ENCODE peak calls at places on chromosomes 7 and 10, in ten cellular contexts. One of them, this sample, is unnamed.

GRCh38 chr10:100265821-100266485 is 1.5 kb downstream of the CWF19L1 start:
- DNase-seq in HTR-8/SVneo: no peak
- DNase-seq in endothelial cell: no peak
- DNase-seq in mammary epithelial cell: no peak
- DNase-seq in KBM-7: no peak
- DNase-seq in NCI-H510A: no peak
- DNase-seq in stimulated activated CD8-positive, alpha-beta memory T cell treated with anti-CD3 and anti-CD28 coated beads, Interleukin-7, amount 100 ng/mL, for 24 hours: no peak
- DNase-seq in caudate nucleus: no peak
- DNase-seq in GM04504: no peak
- DNase-seq in NT2/D1: no peak
- DNase-seq in this sample: no peak

GRCh38 chr10:57786331-57786730 is 481.4 kb downstream of the IPMK start:
- DNase-seq in HTR-8/SVneo: no peak
- DNase-seq in endothelial cell: no peak
- DNase-seq in mammary epithelial cell: no peak
- DNase-seq in KBM-7: no peak
- DNase-seq in NCI-H510A: no peak
- DNase-seq in stimulated activated CD8-positive, alpha-beta memory T cell treated with anti-CD3 and anti-CD28 coated beads, Interleukin-7, amount 100 ng/mL, for 24 hours: no peak
- DNase-seq in caudate nucleus: no peak
- DNase-seq in GM04504: no peak
- DNase-seq in NT2/D1: no peak
- DNase-seq in this sample: no peak

GRCh38 chr10:68516766-68517165 is 10.6 kb downstream of the SLC25A16 start:
- DNase-seq in HTR-8/SVneo: no peak
- DNase-seq in endothelial cell: no peak
- DNase-seq in mammary epithelial cell: no peak
- DNase-seq in KBM-7: no peak
- DNase-seq in NCI-H510A: no peak
- DNase-seq in stimulated activated CD8-positive, alpha-beta memory T cell treated with anti-CD3 and anti-CD28 coated beads, Interleukin-7, amount 100 ng/mL, for 24 hours: no peak
- DNase-seq in caudate nucleus: no peak
- DNase-seq in GM04504: no peak
- DNase-seq in NT2/D1: no peak
- DNase-seq in this sample: no peak

GRCh38 chr10:48253970-48254657 is 20.4 kb downstream of the FRMPD2 start:
- DNase-seq in HTR-8/SVneo: peak
- DNase-seq in endothelial cell: no peak
- DNase-seq in mammary epithelial cell: peak
- DNase-seq in KBM-7: no peak
- DNase-seq in NCI-H510A: no peak
- DNase-seq in stimulated activated CD8-positive, alpha-beta memory T cell treated with anti-CD3 and anti-CD28 coated beads, Interleukin-7, amount 100 ng/mL, for 24 hours: no peak
- DNase-seq in caudate nucleus: no peak
- DNase-seq in GM04504: peak
- DNase-seq in NT2/D1: no peak
- DNase-seq in this sample: no peak

GRCh38 chr10:771647-772046 is 82.2 kb upstream of the DIP2C start:
- DNase-seq in HTR-8/SVneo: no peak
- DNase-seq in endothelial cell: no peak
- DNase-seq in mammary epithelial cell: no peak
- DNase-seq in KBM-7: no peak
- DNase-seq in NCI-H510A: no peak
- DNase-seq in stimulated activated CD8-positive, alpha-beta memory T cell treated with anti-CD3 and anti-CD28 coated beads, Interleukin-7, amount 100 ng/mL, for 24 hours: no peak
- DNase-seq in caudate nucleus: no peak
- DNase-seq in GM04504: no peak
- DNase-seq in NT2/D1: no peak
- DNase-seq in this sample: no peak

GRCh38 chr7:136870799-136871487 is 2.5 kb downstream of the CHRM2 start:
- DNase-seq in HTR-8/SVneo: no peak
- DNase-seq in endothelial cell: peak
- DNase-seq in mammary epithelial cell: no peak
- DNase-seq in KBM-7: no peak
- DNase-seq in NCI-H510A: no peak
- DNase-seq in stimulated activated CD8-positive, alpha-beta memory T cell treated with anti-CD3 and anti-CD28 coated beads, Interleukin-7, amount 100 ng/mL, for 24 hours: no peak
- DNase-seq in caudate nucleus: no peak
- DNase-seq in GM04504: no peak
- DNase-seq in NT2/D1: no peak
- DNase-seq in this sample: peak

GRCh38 chr7:105656922-105657521 is 75.7 kb upstream of the EFCAB10 start:
- DNase-seq in HTR-8/SVneo: no peak
- DNase-seq in endothelial cell: peak
- DNase-seq in mammary epithelial cell: no peak
- DNase-seq in KBM-7: peak
- DNase-seq in NCI-H510A: no peak
- DNase-seq in stimulated activated CD8-positive, alpha-beta memory T cell treated with anti-CD3 and anti-CD28 coated beads, Interleukin-7, amount 100 ng/mL, for 24 hours: peak
- DNase-seq in caudate nucleus: no peak
- DNase-seq in GM04504: no peak
- DNase-seq in NT2/D1: peak
- DNase-seq in this sample: no peak

GRCh38 chr7:39888171-39888853 is 61.7 kb upstream of the CDK13 start:
- DNase-seq in HTR-8/SVneo: no peak
- DNase-seq in endothelial cell: no peak
- DNase-seq in mammary epithelial cell: no peak
- DNase-seq in KBM-7: no peak
- DNase-seq in NCI-H510A: no peak
- DNase-seq in stimulated activated CD8-positive, alpha-beta memory T cell treated with anti-CD3 and anti-CD28 coated beads, Interleukin-7, amount 100 ng/mL, for 24 hours: no peak
- DNase-seq in caudate nucleus: no peak
- DNase-seq in GM04504: no peak
- DNase-seq in NT2/D1: no peak
- DNase-seq in this sample: no peak

GRCh38 chr7:142792129-142792528 is 21.4 kb downstream of the PRSS2 start:
- DNase-seq in HTR-8/SVneo: no peak
- DNase-seq in endothelial cell: no peak
- DNase-seq in mammary epithelial cell: no peak
- DNase-seq in KBM-7: no peak
- DNase-seq in NCI-H510A: no peak
- DNase-seq in stimulated activated CD8-positive, alpha-beta memory T cell treated with anti-CD3 and anti-CD28 coated beads, Interleukin-7, amount 100 ng/mL, for 24 hours: no peak
- DNase-seq in caudate nucleus: no peak
- DNase-seq in GM04504: no peak
- DNase-seq in NT2/D1: no peak
- DNase-seq in this sample: no peak

GRCh38 chr10:4678023-4678950 is 147.7 kb upstream of the AKR1E2 start:
- DNase-seq in HTR-8/SVneo: no peak
- DNase-seq in endothelial cell: no peak
- DNase-seq in mammary epithelial cell: peak
- DNase-seq in KBM-7: no peak
- DNase-seq in NCI-H510A: no peak
- DNase-seq in stimulated activated CD8-positive, alpha-beta memory T cell treated with anti-CD3 and anti-CD28 coated beads, Interleukin-7, amount 100 ng/mL, for 24 hours: no peak
- DNase-seq in caudate nucleus: no peak
- DNase-seq in GM04504: no peak
- DNase-seq in NT2/D1: no peak
- DNase-seq in this sample: no peak

GRCh38 chr10:70685461-70685911 is 13.2 kb downstream of the ADAMTS14 start:
- DNase-seq in HTR-8/SVneo: no peak
- DNase-seq in endothelial cell: no peak
- DNase-seq in mammary epithelial cell: no peak
- DNase-seq in KBM-7: no peak
- DNase-seq in NCI-H510A: peak
- DNase-seq in stimulated activated CD8-positive, alpha-beta memory T cell treated with anti-CD3 and anti-CD28 coated beads, Interleukin-7, amount 100 ng/mL, for 24 hours: no peak
- DNase-seq in caudate nucleus: no peak
- DNase-seq in GM04504: no peak
- DNase-seq in NT2/D1: no peak
- DNase-seq in this sample: no peak

GRCh38 chr10:46048152-46048551 is 2.1 kb upstream of the MSMB start:
- DNase-seq in HTR-8/SVneo: no peak
- DNase-seq in endothelial cell: no peak
- DNase-seq in mammary epithelial cell: no peak
- DNase-seq in KBM-7: no peak
- DNase-seq in NCI-H510A: peak
- DNase-seq in stimulated activated CD8-positive, alpha-beta memory T cell treated with anti-CD3 and anti-CD28 coated beads, Interleukin-7, amount 100 ng/mL, for 24 hours: no peak
- DNase-seq in caudate nucleus: no peak
- DNase-seq in GM04504: no peak
- DNase-seq in NT2/D1: no peak
- DNase-seq in this sample: no peak

GRCh38 chr10:77321868-77322267 is 315.7 kb downstream of the KCNMA1 start:
- DNase-seq in HTR-8/SVneo: no peak
- DNase-seq in endothelial cell: no peak
- DNase-seq in mammary epithelial cell: peak
- DNase-seq in KBM-7: no peak
- DNase-seq in NCI-H510A: no peak
- DNase-seq in stimulated activated CD8-positive, alpha-beta memory T cell treated with anti-CD3 and anti-CD28 coated beads, Interleukin-7, amount 100 ng/mL, for 24 hours: no peak
- DNase-seq in caudate nucleus: no peak
- DNase-seq in GM04504: no peak
- DNase-seq in NT2/D1: no peak
- DNase-seq in this sample: no peak

GRCh38 chr7:44189286-44189992 is at the start of gene GCK:
- DNase-seq in HTR-8/SVneo: no peak
- DNase-seq in endothelial cell: no peak
- DNase-seq in mammary epithelial cell: no peak
- DNase-seq in KBM-7: no peak
- DNase-seq in NCI-H510A: peak
- DNase-seq in stimulated activated CD8-positive, alpha-beta memory T cell treated with anti-CD3 and anti-CD28 coated beads, Interleukin-7, amount 100 ng/mL, for 24 hours: no peak
- DNase-seq in caudate nucleus: no peak
- DNase-seq in GM04504: no peak
- DNase-seq in NT2/D1: no peak
- DNase-seq in this sample: no peak

GRCh38 chr10:132829403-132829802 is 43.5 kb upstream of the NKX6-2 start:
- DNase-seq in HTR-8/SVneo: no peak
- DNase-seq in endothelial cell: no peak
- DNase-seq in mammary epithelial cell: no peak
- DNase-seq in KBM-7: no peak
- DNase-seq in NCI-H510A: no peak
- DNase-seq in stimulated activated CD8-positive, alpha-beta memory T cell treated with anti-CD3 and anti-CD28 coated beads, Interleukin-7, amount 100 ng/mL, for 24 hours: no peak
- DNase-seq in caudate nucleus: no peak
- DNase-seq in GM04504: no peak
- DNase-seq in NT2/D1: no peak
- DNase-seq in this sample: no peak

GRCh38 chr7:104943502-104944343 is 70.3 kb upstream of the KMT2E start:
- DNase-seq in HTR-8/SVneo: no peak
- DNase-seq in endothelial cell: no peak
- DNase-seq in mammary epithelial cell: peak
- DNase-seq in KBM-7: peak
- DNase-seq in NCI-H510A: peak
- DNase-seq in stimulated activated CD8-positive, alpha-beta memory T cell treated with anti-CD3 and anti-CD28 coated beads, Interleukin-7, amount 100 ng/mL, for 24 hours: peak
- DNase-seq in caudate nucleus: no peak
- DNase-seq in GM04504: no peak
- DNase-seq in NT2/D1: no peak
- DNase-seq in this sample: peak

GRCh38 chr7:11261470-11261869 is 287.8 kb downstream of the PHF14 start:
- DNase-seq in HTR-8/SVneo: no peak
- DNase-seq in endothelial cell: no peak
- DNase-seq in mammary epithelial cell: peak
- DNase-seq in KBM-7: no peak
- DNase-seq in NCI-H510A: peak
- DNase-seq in stimulated activated CD8-positive, alpha-beta memory T cell treated with anti-CD3 and anti-CD28 coated beads, Interleukin-7, amount 100 ng/mL, for 24 hours: no peak
- DNase-seq in caudate nucleus: no peak
- DNase-seq in GM04504: no peak
- DNase-seq in NT2/D1: no peak
- DNase-seq in this sample: no peak

GRCh38 chr10:78992333-78992732 is 76.4 kb upstream of the ZMIZ1 start:
- DNase-seq in HTR-8/SVneo: no peak
- DNase-seq in endothelial cell: no peak
- DNase-seq in mammary epithelial cell: no peak
- DNase-seq in KBM-7: no peak
- DNase-seq in NCI-H510A: no peak
- DNase-seq in stimulated activated CD8-positive, alpha-beta memory T cell treated with anti-CD3 and anti-CD28 coated beads, Interleukin-7, amount 100 ng/mL, for 24 hours: no peak
- DNase-seq in caudate nucleus: no peak
- DNase-seq in GM04504: no peak
- DNase-seq in NT2/D1: no peak
- DNase-seq in this sample: peak

GRCh38 chr10:132670546-132670945 is 115.4 kb downstream of the NKX6-2 start:
- DNase-seq in HTR-8/SVneo: no peak
- DNase-seq in endothelial cell: no peak
- DNase-seq in mammary epithelial cell: no peak
- DNase-seq in KBM-7: no peak
- DNase-seq in NCI-H510A: no peak
- DNase-seq in stimulated activated CD8-positive, alpha-beta memory T cell treated with anti-CD3 and anti-CD28 coated beads, Interleukin-7, amount 100 ng/mL, for 24 hours: no peak
- DNase-seq in caudate nucleus: no peak
- DNase-seq in GM04504: no peak
- DNase-seq in NT2/D1: no peak
- DNase-seq in this sample: no peak

GRCh38 chr7:15921576-15921975 is 235.1 kb upstream of the MEOX2 start:
- DNase-seq in HTR-8/SVneo: peak
- DNase-seq in endothelial cell: no peak
- DNase-seq in mammary epithelial cell: peak
- DNase-seq in KBM-7: no peak
- DNase-seq in NCI-H510A: no peak
- DNase-seq in stimulated activated CD8-positive, alpha-beta memory T cell treated with anti-CD3 and anti-CD28 coated beads, Interleukin-7, amount 100 ng/mL, for 24 hours: no peak
- DNase-seq in caudate nucleus: no peak
- DNase-seq in GM04504: peak
- DNase-seq in NT2/D1: no peak
- DNase-seq in this sample: no peak

GRCh38 chr7:129502708-129503685 is 666 bp downstream of the SMKR1 start:
- DNase-seq in HTR-8/SVneo: no peak
- DNase-seq in endothelial cell: peak
- DNase-seq in mammary epithelial cell: no peak
- DNase-seq in KBM-7: peak
- DNase-seq in NCI-H510A: no peak
- DNase-seq in stimulated activated CD8-positive, alpha-beta memory T cell treated with anti-CD3 and anti-CD28 coated beads, Interleukin-7, amount 100 ng/mL, for 24 hours: no peak
- DNase-seq in caudate nucleus: no peak
- DNase-seq in GM04504: no peak
- DNase-seq in NT2/D1: no peak
- DNase-seq in this sample: peak

GRCh38 chr10:102718220-102718619 is 3.8 kb downstream of the SFXN2 start:
- DNase-seq in HTR-8/SVneo: no peak
- DNase-seq in endothelial cell: no peak
- DNase-seq in mammary epithelial cell: no peak
- DNase-seq in KBM-7: peak
- DNase-seq in NCI-H510A: no peak
- DNase-seq in stimulated activated CD8-positive, alpha-beta memory T cell treated with anti-CD3 and anti-CD28 coated beads, Interleukin-7, amount 100 ng/mL, for 24 hours: no peak
- DNase-seq in caudate nucleus: no peak
- DNase-seq in GM04504: no peak
- DNase-seq in NT2/D1: no peak
- DNase-seq in this sample: no peak

GRCh38 chr10:88169037-88169319 is 305.6 kb downstream of the PTEN start:
- DNase-seq in HTR-8/SVneo: no peak
- DNase-seq in endothelial cell: no peak
- DNase-seq in mammary epithelial cell: no peak
- DNase-seq in KBM-7: no peak
- DNase-seq in NCI-H510A: no peak
- DNase-seq in stimulated activated CD8-positive, alpha-beta memory T cell treated with anti-CD3 and anti-CD28 coated beads, Interleukin-7, amount 100 ng/mL, for 24 hours: no peak
- DNase-seq in caudate nucleus: no peak
- DNase-seq in GM04504: no peak
- DNase-seq in NT2/D1: no peak
- DNase-seq in this sample: no peak

GRCh38 chr7:133436014-133436428 is 183.1 kb downstream of the EXOC4 start:
- DNase-seq in HTR-8/SVneo: no peak
- DNase-seq in endothelial cell: no peak
- DNase-seq in mammary epithelial cell: peak
- DNase-seq in KBM-7: no peak
- DNase-seq in NCI-H510A: no peak
- DNase-seq in stimulated activated CD8-positive, alpha-beta memory T cell treated with anti-CD3 and anti-CD28 coated beads, Interleukin-7, amount 100 ng/mL, for 24 hours: no peak
- DNase-seq in caudate nucleus: no peak
- DNase-seq in GM04504: peak
- DNase-seq in NT2/D1: no peak
- DNase-seq in this sample: no peak

GRCh38 chr7:105011771-105012502 is 2.1 kb upstream of the KMT2E start:
- DNase-seq in HTR-8/SVneo: no peak
- DNase-seq in endothelial cell: peak
- DNase-seq in mammary epithelial cell: no peak
- DNase-seq in KBM-7: no peak
- DNase-seq in NCI-H510A: no peak
- DNase-seq in stimulated activated CD8-positive, alpha-beta memory T cell treated with anti-CD3 and anti-CD28 coated beads, Interleukin-7, amount 100 ng/mL, for 24 hours: no peak
- DNase-seq in caudate nucleus: no peak
- DNase-seq in GM04504: no peak
- DNase-seq in NT2/D1: no peak
- DNase-seq in this sample: no peak

GRCh38 chr10:60883187-60883586 is 60.8 kb downstream of the RHOBTB1 start:
- DNase-seq in HTR-8/SVneo: peak
- DNase-seq in endothelial cell: peak
- DNase-seq in mammary epithelial cell: peak
- DNase-seq in KBM-7: peak
- DNase-seq in NCI-H510A: no peak
- DNase-seq in stimulated activated CD8-positive, alpha-beta memory T cell treated with anti-CD3 and anti-CD28 coated beads, Interleukin-7, amount 100 ng/mL, for 24 hours: no peak
- DNase-seq in caudate nucleus: no peak
- DNase-seq in GM04504: no peak
- DNase-seq in NT2/D1: no peak
- DNase-seq in this sample: no peak

GRCh38 chr7:12303507-12303906 is 92.4 kb downstream of the TMEM106B start:
- DNase-seq in HTR-8/SVneo: no peak
- DNase-seq in endothelial cell: no peak
- DNase-seq in mammary epithelial cell: no peak
- DNase-seq in KBM-7: no peak
- DNase-seq in NCI-H510A: no peak
- DNase-seq in stimulated activated CD8-positive, alpha-beta memory T cell treated with anti-CD3 and anti-CD28 coated beads, Interleukin-7, amount 100 ng/mL, for 24 hours: no peak
- DNase-seq in caudate nucleus: no peak
- DNase-seq in GM04504: no peak
- DNase-seq in NT2/D1: no peak
- DNase-seq in this sample: no peak

GRCh38 chr10:35331894-35332640 is 4.2 kb upstream of the CCNY start:
- DNase-seq in HTR-8/SVneo: peak
- DNase-seq in endothelial cell: no peak
- DNase-seq in mammary epithelial cell: peak
- DNase-seq in KBM-7: no peak
- DNase-seq in NCI-H510A: peak
- DNase-seq in stimulated activated CD8-positive, alpha-beta memory T cell treated with anti-CD3 and anti-CD28 coated beads, Interleukin-7, amount 100 ng/mL, for 24 hours: no peak
- DNase-seq in caudate nucleus: no peak
- DNase-seq in GM04504: peak
- DNase-seq in NT2/D1: no peak
- DNase-seq in this sample: no peak